ENCODE peak calls at places on chromosome 14, in nine cellular contexts. One of them, this sample, is unnamed.

GRCh38 chr14:106208794-106209193 is 682.4 kb downstream of the TMEM121 start:
- DNase-seq in stimulated activated CD4-positive, alpha-beta T cell treated with anti-CD3 and anti-CD28 coated beads, Interleukin-4, amount 100 ng/mL, for 48 hours: no peak
- DNase-seq in T47D: no peak
- DNase-seq in esophagus squamous epithelium: no peak
- DNase-seq in NCI-H2081: no peak
- DNase-seq in NCI-H1092 treated with DMSO at 0.1 percent for 48 hours: no peak
- DNase-seq in GM20000: no peak
- DNase-seq in AG08395: no peak
- DNase-seq in CD4-positive, CD25-positive, alpha-beta regulatory T cell: no peak
- DNase-seq in this sample: no peak

GRCh38 chr14:100540141-100540925 is 46.9 kb downstream of the BEGAIN start:
- DNase-seq in NCI-H1092 treated with DMSO at 0.1 percent for 48 hours: no peak
- DNase-seq in CD4-positive, CD25-positive, alpha-beta regulatory T cell: no peak
- DNase-seq in NCI-H2081: no peak
- DNase-seq in T47D: peak
- DNase-seq in GM20000: no peak
- DNase-seq in esophagus squamous epithelium: no peak
- DNase-seq in AG08395: no peak
- DNase-seq in stimulated activated CD4-positive, alpha-beta T cell treated with anti-CD3 and anti-CD28 coated beads, Interleukin-4, amount 100 ng/mL, for 48 hours: no peak
- DNase-seq in this sample: no peak

GRCh38 chr14:23831591-23831990 is 122.0 kb upstream of the DHRS4 start:
- DNase-seq in GM20000: no peak
- DNase-seq in T47D: no peak
- DNase-seq in NCI-H2081: no peak
- DNase-seq in stimulated activated CD4-positive, alpha-beta T cell treated with anti-CD3 and anti-CD28 coated beads, Interleukin-4, amount 100 ng/mL, for 48 hours: no peak
- DNase-seq in esophagus squamous epithelium: no peak
- DNase-seq in NCI-H1092 treated with DMSO at 0.1 percent for 48 hours: no peak
- DNase-seq in AG08395: no peak
- DNase-seq in CD4-positive, CD25-positive, alpha-beta regulatory T cell: peak
- DNase-seq in this sample: no peak

GRCh38 chr14:53062856-53063255 is 90.3 kb downstream of the DDHD1 start:
- DNase-seq in NCI-H2081: no peak
- DNase-seq in stimulated activated CD4-positive, alpha-beta T cell treated with anti-CD3 and anti-CD28 coated beads, Interleukin-4, amount 100 ng/mL, for 48 hours: no peak
- DNase-seq in NCI-H1092 treated with DMSO at 0.1 percent for 48 hours: no peak
- DNase-seq in GM20000: no peak
- DNase-seq in esophagus squamous epithelium: no peak
- DNase-seq in CD4-positive, CD25-positive, alpha-beta regulatory T cell: no peak
- DNase-seq in T47D: no peak
- DNase-seq in AG08395: no peak
- DNase-seq in this sample: no peak

GRCh38 chr14:69059658-69060648 is 80.9 kb upstream of the ACTN1 start:
- DNase-seq in NCI-H1092 treated with DMSO at 0.1 percent for 48 hours: no peak
- DNase-seq in GM20000: no peak
- DNase-seq in esophagus squamous epithelium: no peak
- DNase-seq in AG08395: peak
- DNase-seq in NCI-H2081: no peak
- DNase-seq in stimulated activated CD4-positive, alpha-beta T cell treated with anti-CD3 and anti-CD28 coated beads, Interleukin-4, amount 100 ng/mL, for 48 hours: no peak
- DNase-seq in T47D: no peak
- DNase-seq in CD4-positive, CD25-positive, alpha-beta regulatory T cell: no peak
- DNase-seq in this sample: no peak

GRCh38 chr14:96567289-96567899 is 65.2 kb downstream of the PAPOLA start:
- DNase-seq in NCI-H1092 treated with DMSO at 0.1 percent for 48 hours: peak
- DNase-seq in AG08395: peak
- DNase-seq in stimulated activated CD4-positive, alpha-beta T cell treated with anti-CD3 and anti-CD28 coated beads, Interleukin-4, amount 100 ng/mL, for 48 hours: no peak
- DNase-seq in esophagus squamous epithelium: no peak
- DNase-seq in CD4-positive, CD25-positive, alpha-beta regulatory T cell: peak
- DNase-seq in T47D: peak
- DNase-seq in GM20000: no peak
- DNase-seq in NCI-H2081: no peak
- DNase-seq in this sample: no peak

GRCh38 chr14:37566811-37567371 is 28.2 kb downstream of the FOXA1 start:
- DNase-seq in NCI-H2081: no peak
- DNase-seq in AG08395: no peak
- DNase-seq in CD4-positive, CD25-positive, alpha-beta regulatory T cell: no peak
- DNase-seq in T47D: peak
- DNase-seq in NCI-H1092 treated with DMSO at 0.1 percent for 48 hours: peak
- DNase-seq in GM20000: no peak
- DNase-seq in esophagus squamous epithelium: no peak
- DNase-seq in stimulated activated CD4-positive, alpha-beta T cell treated with anti-CD3 and anti-CD28 coated beads, Interleukin-4, amount 100 ng/mL, for 48 hours: no peak
- DNase-seq in this sample: no peak

GRCh38 chr14:104808456-104808855 is 7.6 kb downstream of the ZBTB42 start:
- DNase-seq in NCI-H1092 treated with DMSO at 0.1 percent for 48 hours: no peak
- DNase-seq in GM20000: no peak
- DNase-seq in stimulated activated CD4-positive, alpha-beta T cell treated with anti-CD3 and anti-CD28 coated beads, Interleukin-4, amount 100 ng/mL, for 48 hours: no peak
- DNase-seq in AG08395: no peak
- DNase-seq in T47D: no peak
- DNase-seq in NCI-H2081: no peak
- DNase-seq in esophagus squamous epithelium: no peak
- DNase-seq in CD4-positive, CD25-positive, alpha-beta regulatory T cell: no peak
- DNase-seq in this sample: no peak

GRCh38 chr14:98963610-98964009 is 308.4 kb downstream of the BCL11B start:
- DNase-seq in AG08395: no peak
- DNase-seq in NCI-H1092 treated with DMSO at 0.1 percent for 48 hours: no peak
- DNase-seq in NCI-H2081: no peak
- DNase-seq in stimulated activated CD4-positive, alpha-beta T cell treated with anti-CD3 and anti-CD28 coated beads, Interleukin-4, amount 100 ng/mL, for 48 hours: no peak
- DNase-seq in esophagus squamous epithelium: no peak
- DNase-seq in CD4-positive, CD25-positive, alpha-beta regulatory T cell: no peak
- DNase-seq in GM20000: no peak
- DNase-seq in T47D: peak
- DNase-seq in this sample: no peak

GRCh38 chr14:63212776-63213500 is 8.7 kb downstream of the RHOJ start:
- DNase-seq in NCI-H1092 treated with DMSO at 0.1 percent for 48 hours: no peak
- DNase-seq in AG08395: no peak
- DNase-seq in NCI-H2081: no peak
- DNase-seq in stimulated activated CD4-positive, alpha-beta T cell treated with anti-CD3 and anti-CD28 coated beads, Interleukin-4, amount 100 ng/mL, for 48 hours: no peak
- DNase-seq in CD4-positive, CD25-positive, alpha-beta regulatory T cell: no peak
- DNase-seq in GM20000: no peak
- DNase-seq in T47D: no peak
- DNase-seq in esophagus squamous epithelium: no peak
- DNase-seq in this sample: no peak

GRCh38 chr14:91303091-91303923 is 58.8 kb upstream of the GPR68 start:
- DNase-seq in T47D: peak
- DNase-seq in GM20000: peak
- DNase-seq in esophagus squamous epithelium: no peak
- DNase-seq in AG08395: no peak
- DNase-seq in NCI-H2081: no peak
- DNase-seq in CD4-positive, CD25-positive, alpha-beta regulatory T cell: peak
- DNase-seq in NCI-H1092 treated with DMSO at 0.1 percent for 48 hours: no peak
- DNase-seq in stimulated activated CD4-positive, alpha-beta T cell treated with anti-CD3 and anti-CD28 coated beads, Interleukin-4, amount 100 ng/mL, for 48 hours: peak
- DNase-seq in this sample: peak

GRCh38 chr14:100278702-100279101 is 27.5 kb downstream of the SLC25A29 start:
- DNase-seq in T47D: peak
- DNase-seq in NCI-H1092 treated with DMSO at 0.1 percent for 48 hours: no peak
- DNase-seq in NCI-H2081: no peak
- DNase-seq in AG08395: peak
- DNase-seq in CD4-positive, CD25-positive, alpha-beta regulatory T cell: peak
- DNase-seq in GM20000: peak
- DNase-seq in esophagus squamous epithelium: no peak
- DNase-seq in stimulated activated CD4-positive, alpha-beta T cell treated with anti-CD3 and anti-CD28 coated beads, Interleukin-4, amount 100 ng/mL, for 48 hours: no peak
- DNase-seq in this sample: no peak

GRCh38 chr14:59155886-59156285 is 32.6 kb upstream of the DAAM1 start:
- DNase-seq in NCI-H1092 treated with DMSO at 0.1 percent for 48 hours: no peak
- DNase-seq in GM20000: no peak
- DNase-seq in stimulated activated CD4-positive, alpha-beta T cell treated with anti-CD3 and anti-CD28 coated beads, Interleukin-4, amount 100 ng/mL, for 48 hours: no peak
- DNase-seq in esophagus squamous epithelium: no peak
- DNase-seq in CD4-positive, CD25-positive, alpha-beta regulatory T cell: no peak
- DNase-seq in AG08395: no peak
- DNase-seq in NCI-H2081: no peak
- DNase-seq in T47D: no peak
- DNase-seq in this sample: no peak

GRCh38 chr14:65866906-65867305 is 454.4 kb downstream of the FUT8 start:
- DNase-seq in GM20000: no peak
- DNase-seq in CD4-positive, CD25-positive, alpha-beta regulatory T cell: no peak
- DNase-seq in esophagus squamous epithelium: no peak
- DNase-seq in NCI-H2081: peak
- DNase-seq in stimulated activated CD4-positive, alpha-beta T cell treated with anti-CD3 and anti-CD28 coated beads, Interleukin-4, amount 100 ng/mL, for 48 hours: no peak
- DNase-seq in NCI-H1092 treated with DMSO at 0.1 percent for 48 hours: peak
- DNase-seq in AG08395: no peak
- DNase-seq in T47D: no peak
- DNase-seq in this sample: no peak

GRCh38 chr14:35687335-35687939 is 121.7 kb downstream of the RALGAPA1 start:
- DNase-seq in T47D: peak
- DNase-seq in GM20000: peak
- DNase-seq in CD4-positive, CD25-positive, alpha-beta regulatory T cell: peak
- DNase-seq in esophagus squamous epithelium: no peak
- DNase-seq in stimulated activated CD4-positive, alpha-beta T cell treated with anti-CD3 and anti-CD28 coated beads, Interleukin-4, amount 100 ng/mL, for 48 hours: peak
- DNase-seq in NCI-H1092 treated with DMSO at 0.1 percent for 48 hours: peak
- DNase-seq in AG08395: peak
- DNase-seq in NCI-H2081: peak
- DNase-seq in this sample: no peak

GRCh38 chr14:92439551-92440344 is 73.8 kb upstream of the RIN3 start:
- DNase-seq in CD4-positive, CD25-positive, alpha-beta regulatory T cell: no peak
- DNase-seq in AG08395: no peak
- DNase-seq in T47D: no peak
- DNase-seq in NCI-H2081: peak
- DNase-seq in NCI-H1092 treated with DMSO at 0.1 percent for 48 hours: peak
- DNase-seq in esophagus squamous epithelium: no peak
- DNase-seq in stimulated activated CD4-positive, alpha-beta T cell treated with anti-CD3 and anti-CD28 coated beads, Interleukin-4, amount 100 ng/mL, for 48 hours: no peak
- DNase-seq in GM20000: no peak
- DNase-seq in this sample: peak

GRCh38 chr14:104091061-104091926 is 5.8 kb downstream of the ASPG start:
- DNase-seq in AG08395: no peak
- DNase-seq in esophagus squamous epithelium: no peak
- DNase-seq in GM20000: no peak
- DNase-seq in T47D: no peak
- DNase-seq in stimulated activated CD4-positive, alpha-beta T cell treated with anti-CD3 and anti-CD28 coated beads, Interleukin-4, amount 100 ng/mL, for 48 hours: no peak
- DNase-seq in NCI-H2081: no peak
- DNase-seq in NCI-H1092 treated with DMSO at 0.1 percent for 48 hours: no peak
- DNase-seq in CD4-positive, CD25-positive, alpha-beta regulatory T cell: no peak
- DNase-seq in this sample: no peak

GRCh38 chr14:31024042-31024480 is 1.4 kb upstream of the AP4S1 start:
- DNase-seq in stimulated activated CD4-positive, alpha-beta T cell treated with anti-CD3 and anti-CD28 coated beads, Interleukin-4, amount 100 ng/mL, for 48 hours: no peak
- DNase-seq in T47D: no peak
- DNase-seq in CD4-positive, CD25-positive, alpha-beta regulatory T cell: peak
- DNase-seq in esophagus squamous epithelium: no peak
- DNase-seq in NCI-H1092 treated with DMSO at 0.1 percent for 48 hours: no peak
- DNase-seq in NCI-H2081: no peak
- DNase-seq in GM20000: no peak
- DNase-seq in AG08395: no peak
- DNase-seq in this sample: no peak

GRCh38 chr14:36805116-36805515 is 143.5 kb downstream of the PAX9 start:
- DNase-seq in CD4-positive, CD25-positive, alpha-beta regulatory T cell: no peak
- DNase-seq in GM20000: no peak
- DNase-seq in T47D: no peak
- DNase-seq in stimulated activated CD4-positive, alpha-beta T cell treated with anti-CD3 and anti-CD28 coated beads, Interleukin-4, amount 100 ng/mL, for 48 hours: no peak
- DNase-seq in NCI-H2081: no peak
- DNase-seq in esophagus squamous epithelium: no peak
- DNase-seq in NCI-H1092 treated with DMSO at 0.1 percent for 48 hours: no peak
- DNase-seq in AG08395: no peak
- DNase-seq in this sample: no peak

GRCh38 chr14:28681681-28682080 is 84.9 kb upstream of the FOXG1 start:
- DNase-seq in NCI-H2081: no peak
- DNase-seq in T47D: peak
- DNase-seq in esophagus squamous epithelium: no peak
- DNase-seq in GM20000: no peak
- DNase-seq in NCI-H1092 treated with DMSO at 0.1 percent for 48 hours: no peak
- DNase-seq in stimulated activated CD4-positive, alpha-beta T cell treated with anti-CD3 and anti-CD28 coated beads, Interleukin-4, amount 100 ng/mL, for 48 hours: no peak
- DNase-seq in AG08395: no peak
- DNase-seq in CD4-positive, CD25-positive, alpha-beta regulatory T cell: no peak
- DNase-seq in this sample: no peak

GRCh38 chr14:52025952-52026510 is 36.7 kb downstream of the RTRAF start:
- DNase-seq in AG08395: no peak
- DNase-seq in NCI-H1092 treated with DMSO at 0.1 percent for 48 hours: no peak
- DNase-seq in CD4-positive, CD25-positive, alpha-beta regulatory T cell: no peak
- DNase-seq in NCI-H2081: no peak
- DNase-seq in T47D: no peak
- DNase-seq in GM20000: no peak
- DNase-seq in stimulated activated CD4-positive, alpha-beta T cell treated with anti-CD3 and anti-CD28 coated beads, Interleukin-4, amount 100 ng/mL, for 48 hours: no peak
- DNase-seq in esophagus squamous epithelium: no peak
- DNase-seq in this sample: no peak

GRCh38 chr14:106268013-106268727 is 741.8 kb downstream of the TMEM121 start:
- DNase-seq in stimulated activated CD4-positive, alpha-beta T cell treated with anti-CD3 and anti-CD28 coated beads, Interleukin-4, amount 100 ng/mL, for 48 hours: peak
- DNase-seq in GM20000: no peak
- DNase-seq in AG08395: no peak
- DNase-seq in CD4-positive, CD25-positive, alpha-beta regulatory T cell: peak
- DNase-seq in NCI-H1092 treated with DMSO at 0.1 percent for 48 hours: no peak
- DNase-seq in esophagus squamous epithelium: no peak
- DNase-seq in NCI-H2081: peak
- DNase-seq in T47D: peak
- DNase-seq in this sample: peak

GRCh38 chr14:24692382-24693352 is 58.7 kb upstream of the GZMB start:
- DNase-seq in stimulated activated CD4-positive, alpha-beta T cell treated with anti-CD3 and anti-CD28 coated beads, Interleukin-4, amount 100 ng/mL, for 48 hours: no peak
- DNase-seq in CD4-positive, CD25-positive, alpha-beta regulatory T cell: peak
- DNase-seq in NCI-H1092 treated with DMSO at 0.1 percent for 48 hours: no peak
- DNase-seq in esophagus squamous epithelium: no peak
- DNase-seq in NCI-H2081: no peak
- DNase-seq in T47D: no peak
- DNase-seq in AG08395: no peak
- DNase-seq in GM20000: no peak
- DNase-seq in this sample: no peak

GRCh38 chr14:74620497-74620921 is 8.5 kb upstream of the LTBP2 start:
- DNase-seq in CD4-positive, CD25-positive, alpha-beta regulatory T cell: no peak
- DNase-seq in NCI-H2081: no peak
- DNase-seq in NCI-H1092 treated with DMSO at 0.1 percent for 48 hours: no peak
- DNase-seq in stimulated activated CD4-positive, alpha-beta T cell treated with anti-CD3 and anti-CD28 coated beads, Interleukin-4, amount 100 ng/mL, for 48 hours: peak
- DNase-seq in AG08395: peak
- DNase-seq in GM20000: no peak
- DNase-seq in T47D: peak
- DNase-seq in esophagus squamous epithelium: no peak
- DNase-seq in this sample: no peak

GRCh38 chr14:89129570-89129969 is 287.5 kb downstream of the FOXN3 start:
- DNase-seq in stimulated activated CD4-positive, alpha-beta T cell treated with anti-CD3 and anti-CD28 coated beads, Interleukin-4, amount 100 ng/mL, for 48 hours: no peak
- DNase-seq in GM20000: no peak
- DNase-seq in AG08395: no peak
- DNase-seq in NCI-H2081: no peak
- DNase-seq in T47D: no peak
- DNase-seq in esophagus squamous epithelium: no peak
- DNase-seq in NCI-H1092 treated with DMSO at 0.1 percent for 48 hours: no peak
- DNase-seq in CD4-positive, CD25-positive, alpha-beta regulatory T cell: no peak
- DNase-seq in this sample: no peak

GRCh38 chr14:64942531-64943111 is at the start of gene GPX2:
- DNase-seq in NCI-H2081: peak
- DNase-seq in T47D: no peak
- DNase-seq in GM20000: no peak
- DNase-seq in CD4-positive, CD25-positive, alpha-beta regulatory T cell: no peak
- DNase-seq in NCI-H1092 treated with DMSO at 0.1 percent for 48 hours: peak
- DNase-seq in AG08395: no peak
- DNase-seq in stimulated activated CD4-positive, alpha-beta T cell treated with anti-CD3 and anti-CD28 coated beads, Interleukin-4, amount 100 ng/mL, for 48 hours: no peak
- DNase-seq in esophagus squamous epithelium: no peak
- DNase-seq in this sample: no peak

GRCh38 chr14:93042968-93043940 is 72.5 kb downstream of the ITPK1 start:
- DNase-seq in CD4-positive, CD25-positive, alpha-beta regulatory T cell: no peak
- DNase-seq in NCI-H1092 treated with DMSO at 0.1 percent for 48 hours: no peak
- DNase-seq in stimulated activated CD4-positive, alpha-beta T cell treated with anti-CD3 and anti-CD28 coated beads, Interleukin-4, amount 100 ng/mL, for 48 hours: no peak
- DNase-seq in T47D: peak
- DNase-seq in esophagus squamous epithelium: no peak
- DNase-seq in GM20000: peak
- DNase-seq in NCI-H2081: no peak
- DNase-seq in AG08395: peak
- DNase-seq in this sample: no peak

GRCh38 chr14:75717729-75718128 is 56.7 kb downstream of the TTLL5 start:
- DNase-seq in AG08395: no peak
- DNase-seq in NCI-H1092 treated with DMSO at 0.1 percent for 48 hours: no peak
- DNase-seq in T47D: peak
- DNase-seq in GM20000: no peak
- DNase-seq in CD4-positive, CD25-positive, alpha-beta regulatory T cell: no peak
- DNase-seq in NCI-H2081: no peak
- DNase-seq in esophagus squamous epithelium: no peak
- DNase-seq in stimulated activated CD4-positive, alpha-beta T cell treated with anti-CD3 and anti-CD28 coated beads, Interleukin-4, amount 100 ng/mL, for 48 hours: no peak
- DNase-seq in this sample: no peak

GRCh38 chr14:79476552-79476951 is 734.8 kb downstream of the DIO2 start:
- DNase-seq in stimulated activated CD4-positive, alpha-beta T cell treated with anti-CD3 and anti-CD28 coated beads, Interleukin-4, amount 100 ng/mL, for 48 hours: no peak
- DNase-seq in T47D: no peak
- DNase-seq in GM20000: no peak
- DNase-seq in CD4-positive, CD25-positive, alpha-beta regulatory T cell: no peak
- DNase-seq in esophagus squamous epithelium: no peak
- DNase-seq in AG08395: no peak
- DNase-seq in NCI-H1092 treated with DMSO at 0.1 percent for 48 hours: no peak
- DNase-seq in NCI-H2081: no peak
- DNase-seq in this sample: no peak

GRCh38 chr14:83255015-83255726 is 1721.5 kb upstream of the SEL1L start:
- DNase-seq in NCI-H2081: no peak
- DNase-seq in NCI-H1092 treated with DMSO at 0.1 percent for 48 hours: no peak
- DNase-seq in CD4-positive, CD25-positive, alpha-beta regulatory T cell: no peak
- DNase-seq in GM20000: no peak
- DNase-seq in esophagus squamous epithelium: no peak
- DNase-seq in AG08395: no peak
- DNase-seq in stimulated activated CD4-positive, alpha-beta T cell treated with anti-CD3 and anti-CD28 coated beads, Interleukin-4, amount 100 ng/mL, for 48 hours: no peak
- DNase-seq in T47D: no peak
- DNase-seq in this sample: no peak

GRCh38 chr14:103628221-103628683 is 759 bp upstream of the KLC1 start:
- DNase-seq in NCI-H2081: no peak
- DNase-seq in GM20000: peak
- DNase-seq in esophagus squamous epithelium: no peak
- DNase-seq in T47D: no peak
- DNase-seq in AG08395: peak
- DNase-seq in CD4-positive, CD25-positive, alpha-beta regulatory T cell: peak
- DNase-seq in stimulated activated CD4-positive, alpha-beta T cell treated with anti-CD3 and anti-CD28 coated beads, Interleukin-4, amount 100 ng/mL, for 48 hours: peak
- DNase-seq in NCI-H1092 treated with DMSO at 0.1 percent for 48 hours: no peak
- DNase-seq in this sample: peak

This sample was measured in GM06990.